ENCODE peak calls at places on chromosome 19, in nine cellular contexts. V, K, Z, Q, E, Y, R, N and C are unnamed samples.

GRCh38 chr19:48715276-48715675 is 4.2 kb downstream of the MAMSTR start:
- DNase-seq in V (no peak), K (no peak), Z (peak), Q (no peak), E (no peak), Y (no peak), R (no peak), N (no peak), C (no peak)

GRCh38 chr19:31693131-31693700 is 344.0 kb upstream of the TSHZ3 start:
- DNase-seq in V (no peak), K (no peak), Z (no peak), Q (no peak), E (no peak), Y (no peak), R (no peak), N (no peak), C (no peak)

GRCh38 chr19:48551437-48552302 is at the start of gene SULT2B1:
- DNase-seq in V (no peak), K (no peak), Z (no peak), Q (no peak), E (peak), Y (no peak), R (peak), N (no peak), C (no peak)

GRCh38 chr19:56253737-56254136 is 18.8 kb upstream of the EDDM13 start:
- DNase-seq in V (peak), K (peak), Z (no peak), Q (peak), E (no peak), Y (no peak), R (peak), N (no peak), C (peak)

GRCh38 chr19:51158474-51159129 is 16.5 kb downstream of the SIGLEC7 start:
- DNase-seq in V (peak), K (peak), Z (no peak), Q (peak), E (peak), Y (peak), R (peak), N (peak), C (peak)

GRCh38 chr19:13149628-13150186 is 468 bp downstream of the STX10 start:
- DNase-seq in V (peak), K (no peak), Z (no peak), Q (peak), E (peak), Y (no peak), R (peak), N (no peak), C (peak)

GRCh38 chr19:37082307-37082706 is 4.1 kb downstream of the ZNF420 start:
- DNase-seq in V (no peak), K (no peak), Z (no peak), Q (no peak), E (no peak), Y (no peak), R (no peak), N (no peak), C (no peak)

GRCh38 chr19:47699360-47699917 is 13.8 kb upstream of the EHD2 start:
- DNase-seq in V (peak), K (peak), Z (no peak), Q (no peak), E (peak), Y (no peak), R (peak), N (no peak), C (peak)

GRCh38 chr19:14072535-14073231 is at the start of gene MISP3:
- DNase-seq in V (no peak), K (no peak), Z (peak), Q (no peak), E (peak), Y (no peak), R (no peak), N (no peak), C (peak)

GRCh38 chr19:11736696-11737095 is 2.0 kb downstream of the ZNF823 start:
- DNase-seq in V (peak), K (no peak), Z (no peak), Q (peak), E (no peak), Y (no peak), R (no peak), N (no peak), C (peak)

GRCh38 chr19:49327878-49328544 is 3.0 kb upstream of the SLC6A16 start:
- DNase-seq in V (peak), K (no peak), Z (no peak), Q (peak), E (no peak), Y (no peak), R (no peak), N (peak), C (peak)

GRCh38 chr19:1132625-1133383 is 29.0 kb downstream of the GPX4 start:
- DNase-seq in V (no peak), K (no peak), Z (no peak), Q (no peak), E (no peak), Y (no peak), R (no peak), N (no peak), C (no peak)

GRCh38 chr19:17236414-17236716 is 9.4 kb downstream of the NR2F6 start:
- DNase-seq in V (no peak), K (no peak), Z (no peak), Q (no peak), E (no peak), Y (no peak), R (no peak), N (no peak), C (peak)

GRCh38 chr19:17548145-17548544 is 7.3 kb upstream of the COLGALT1 start:
- DNase-seq in V (no peak), K (no peak), Z (no peak), Q (no peak), E (peak), Y (no peak), R (no peak), N (no peak), C (no peak)

GRCh38 chr19:2242092-2242537 is 5.5 kb downstream of the SF3A2 start:
- DNase-seq in V (no peak), K (no peak), Z (no peak), Q (no peak), E (no peak), Y (no peak), R (no peak), N (no peak), C (no peak)

GRCh38 chr19:7294571-7295212 is 478 bp upstream of the INSR start:
- DNase-seq in V (peak), K (peak), Z (peak), Q (peak), E (peak), Y (peak), R (peak), N (no peak), C (peak)

GRCh38 chr19:36420961-36421748 is 2.7 kb upstream of the ZFP82 start:
- DNase-seq in V (peak), K (no peak), Z (peak), Q (no peak), E (peak), Y (no peak), R (no peak), N (no peak), C (no peak)

GRCh38 chr19:2969104-2969504 is 8.3 kb upstream of the TLE6 start:
- DNase-seq in V (peak), K (no peak), Z (no peak), Q (no peak), E (no peak), Y (no peak), R (peak), N (no peak), C (no peak)

GRCh38 chr19:17402982-17403855 is 2.2 kb downstream of the BST2 start:
- DNase-seq in V (no peak), K (peak), Z (no peak), Q (no peak), E (no peak), Y (no peak), R (no peak), N (no peak), C (peak)

GRCh38 chr19:7911509-7912143 is 3.0 kb upstream of the TGFBR3L start:
- DNase-seq in V (no peak), K (no peak), Z (no peak), Q (no peak), E (no peak), Y (no peak), R (no peak), N (no peak), C (no peak)

GRCh38 chr19:4134351-4134750 is 10.4 kb upstream of the MAP2K2 start:
- DNase-seq in V (no peak), K (no peak), Z (no peak), Q (no peak), E (no peak), Y (no peak), R (no peak), N (no peak), C (no peak)

GRCh38 chr19:39193785-39194184 is 3.0 kb upstream of the NCCRP1 start:
- DNase-seq in V (peak), K (no peak), Z (no peak), Q (no peak), E (no peak), Y (no peak), R (no peak), N (no peak), C (peak)

GRCh38 chr19:51009061-51009891 is 7.9 kb upstream of the KLK8 start:
- DNase-seq in V (no peak), K (no peak), Z (no peak), Q (no peak), E (no peak), Y (peak), R (no peak), N (no peak), C (no peak)

GRCh38 chr19:39342647-39343305 is 555 bp downstream of the SAMD4B start:
- DNase-seq in V (no peak), K (no peak), Z (no peak), Q (no peak), E (peak), Y (no peak), R (no peak), N (no peak), C (no peak)

GRCh38 chr19:40613669-40614594 is 12.8 kb downstream of the LTBP4 start:
- DNase-seq in V (peak), K (peak), Z (peak), Q (no peak), E (peak), Y (peak), R (peak), N (peak), C (no peak)

GRCh38 chr19:49677901-49678674 is 1.0 kb downstream of the PRMT1 start:
- DNase-seq in V (peak), K (peak), Z (peak), Q (peak), E (peak), Y (peak), R (peak), N (peak), C (peak)

GRCh38 chr19:50815443-50815842 is 8.1 kb downstream of the KLK1 start:
- DNase-seq in V (no peak), K (no peak), Z (no peak), Q (no peak), E (no peak), Y (no peak), R (no peak), N (no peak), C (no peak)

GRCh38 chr19:1211494-1212234 is 6.1 kb downstream of the STK11 start:
- DNase-seq in V (no peak), K (no peak), Z (no peak), Q (no peak), E (peak), Y (no peak), R (no peak), N (no peak), C (peak)

GRCh38 chr19:54133312-54133956 is 4.1 kb upstream of the CNOT3 start:
- DNase-seq in V (no peak), K (no peak), Z (no peak), Q (no peak), E (no peak), Y (no peak), R (peak), N (no peak), C (peak)

GRCh38 chr19:13985771-13986347 is 20.3 kb downstream of the RFX1 start:
- DNase-seq in V (no peak), K (no peak), Z (no peak), Q (no peak), E (no peak), Y (no peak), R (no peak), N (no peak), C (no peak)

GRCh38 chr19:35777411-35777841 is 2.1 kb downstream of the ARHGAP33 start:
- DNase-seq in V (no peak), K (no peak), Z (no peak), Q (no peak), E (no peak), Y (no peak), R (no peak), N (no peak), C (no peak)

GRCh38 chr19:16376649-16377048 is 52.0 kb downstream of the KLF2 start:
- DNase-seq in V (no peak), K (peak), Z (no peak), Q (no peak), E (peak), Y (peak), R (no peak), N (no peak), C (peak)

GRCh38 chr19:8161135-8161646 is 11.8 kb upstream of the FBN3 start:
- DNase-seq in V (peak), K (peak), Z (no peak), Q (no peak), E (no peak), Y (no peak), R (peak), N (no peak), C (no peak)

GRCh38 chr19:41641879-41642485 is 15.1 kb upstream of the CEACAM4 start:
- DNase-seq in V (peak), K (peak), Z (peak), Q (peak), E (peak), Y (no peak), R (peak), N (peak), C (peak)